ENCODE peak calls at places on chromosomes 2 and 18, in four cellular contexts. R is astrocyte of the cerebellum, M is neural progenitor cell, Y is frontal cortex. L is an unnamed sample.

GRCh38 chr2:113284481-113284880 is 5.8 kb upstream of the PAX8 start:
- DNase-seq in R (no peak), M (no peak), Y (no peak), L (no peak)

GRCh38 chr2:239870863-239871262 is 154.3 kb downstream of the NDUFA10 start:
- DNase-seq in R (no peak), M (no peak), Y (no peak), L (no peak)

GRCh38 chr2:231355802-231356473 is 39.6 kb upstream of the B3GNT7 start:
- DNase-seq in R (no peak), M (peak), Y (no peak), L (peak)

GRCh38 chr2:191228861-191229260 is 16.3 kb upstream of the MYO1B start:
- DNase-seq in R (no peak), M (no peak), Y (no peak), L (no peak)

GRCh38 chr2:26506279-26506678 is 28.4 kb upstream of the OTOF start:
- DNase-seq in R (no peak), M (no peak), Y (no peak), L (peak)

GRCh38 chr18:36333418-36333817 is 35.9 kb downstream of the FHOD3 start:
- DNase-seq in R (peak), M (no peak), Y (no peak), L (no peak)

GRCh38 chr2:49186050-49186648 is 31.8 kb upstream of the FSHR start:
- DNase-seq in R (no peak), M (no peak), Y (no peak), L (no peak)

GRCh38 chr2:105857076-105857740 is 112.5 kb downstream of the NCK2 start:
- DNase-seq in R (no peak), M (no peak), Y (no peak), L (no peak)

GRCh38 chr2:101815739-101816391 is 118.4 kb downstream of the MAP4K4 start:
- DNase-seq in R (no peak), M (no peak), Y (no peak), L (no peak)

GRCh38 chr18:56060967-56061541 is 473.1 kb upstream of the TCF4 start:
- DNase-seq in R (no peak), M (no peak), Y (no peak), L (peak)

GRCh38 chr2:68110102-68110501 is 47.3 kb upstream of the C1D start:
- DNase-seq in R (no peak), M (no peak), Y (no peak), L (no peak)

GRCh38 chr2:48414980-48415764 is 114.8 kb upstream of the STON1 start:
- DNase-seq in R (no peak), M (peak), Y (peak), L (peak)

GRCh38 chr2:19580830-19581229 is 222.4 kb upstream of the OSR1 start:
- DNase-seq in R (no peak), M (no peak), Y (no peak), L (no peak)

GRCh38 chr2:9266711-9267110 is 60.1 kb downstream of the ASAP2 start:
- DNase-seq in R (peak), M (no peak), Y (no peak), L (no peak)

GRCh38 chr2:234980476-234981187 is 28.8 kb downstream of the SH3BP4 start:
- DNase-seq in R (peak), M (no peak), Y (no peak), L (no peak)

L was measured in H7.